ENCODE peak calls at places on chromosomes 6 and 20, in ten cellular contexts. F, I, T, Q, M, X, S, O, J and V are unnamed samples.

GRCh38 chr20:15582146-15582776 is 991.0 kb downstream of the KIF16B start:
- DNase-seq in F (no peak), I (no peak), T (no peak), Q (no peak), M (no peak), X (no peak), S (no peak), O (no peak), J (no peak), V (no peak)

GRCh38 chr6:4224082-4224978 is 89.0 kb upstream of the ECI2 start:
- DNase-seq in F (no peak), I (no peak), T (peak; percentile 58), Q (no peak), M (no peak), X (no peak), S (peak; percentile 51), O (no peak), J (peak; percentile 71), V (no peak)

GRCh38 chr6:158817298-158818007 is 1.7 kb downstream of the EZR start:
- DNase-seq in F (no peak), I (no peak), T (no peak), Q (peak; percentile 79), M (peak; percentile 68), X (no peak), S (no peak), O (peak; percentile 87), J (peak; percentile 28), V (peak; percentile 13)

GRCh38 chr6:148608211-148608951 is 138.4 kb upstream of the UST start:
- DNase-seq in F (no peak), I (no peak), T (peak; percentile 32), Q (no peak), M (no peak), X (no peak), S (no peak), O (no peak), J (no peak), V (no peak)

GRCh38 chr6:93749191-93749590 is 329.8 kb upstream of the EPHA7 start:
- DNase-seq in F (no peak), I (no peak), T (no peak), Q (no peak), M (no peak), X (no peak), S (no peak), O (no peak), J (peak; percentile 39), V (no peak)

GRCh38 chr6:169291639-169292339 is 38.1 kb upstream of the THBS2 start:
- DNase-seq in F (no peak), I (no peak), T (no peak), Q (no peak), M (no peak), X (no peak), S (no peak), O (no peak), J (no peak), V (no peak)

GRCh38 chr6:149965191-149966020 is 1.7 kb downstream of the ULBP1 start:
- DNase-seq in F (no peak), I (no peak), T (no peak), Q (peak; percentile 58), M (peak; percentile 17), X (no peak), S (no peak), O (no peak), J (no peak), V (peak; percentile 34)

GRCh38 chr20:52974155-52974554 is 2.0 kb downstream of the TSHZ2 start:
- DNase-seq in F (no peak), I (no peak), T (peak; percentile 13), Q (no peak), M (no peak), X (no peak), S (no peak), O (no peak), J (no peak), V (no peak)

GRCh38 chr6:1135726-1136414 is 176.0 kb upstream of the FOXQ1 start:
- DNase-seq in F (no peak), I (no peak), T (no peak), Q (no peak), M (no peak), X (no peak), S (no peak), O (no peak), J (no peak), V (no peak)

GRCh38 chr6:1136415-1136774 is 175.5 kb upstream of the FOXQ1 start:
- DNase-seq in F (no peak), I (no peak), T (peak; percentile 6), Q (no peak), M (no peak), X (no peak), S (peak; percentile 81), O (peak; percentile 22), J (peak; percentile 28), V (no peak)

GRCh38 chr6:1139155-1139890 is 172.6 kb upstream of the FOXQ1 start:
- DNase-seq in F (no peak), I (no peak), T (no peak), Q (no peak), M (no peak), X (no peak), S (no peak), O (no peak), J (no peak), V (no peak)

GRCh38 chr6:1137849-1138248 is 174.0 kb upstream of the FOXQ1 start:
- DNase-seq in F (no peak), I (no peak), T (no peak), Q (no peak), M (no peak), X (no peak), S (no peak), O (no peak), J (no peak), V (no peak)

GRCh38 chr6:1136856-1137255 is 175.0 kb upstream of the FOXQ1 start:
- DNase-seq in F (no peak), I (no peak), T (no peak), Q (no peak), M (no peak), X (no peak), S (no peak), O (no peak), J (no peak), V (no peak)
- H3K27ac ChIP-seq in F (no peak overlapping the region), I (no peak overlapping the region), T (no peak overlapping the region), Q (no peak overlapping the region), M (no peak overlapping the region), X (no peak overlapping the region), S (no peak overlapping the region), O (peak overlapping the region; percentile 34), J (no peak overlapping the region), V (no peak overlapping the region)

GRCh38 chr6:56550307-56550706 is 92.4 kb downstream of the DST start:
- DNase-seq in F (no peak), I (no peak), T (peak; percentile 34), Q (no peak), M (no peak), X (no peak), S (no peak), O (no peak), J (no peak), V (no peak)

GRCh38 chr6:56549014-56549413 is 93.7 kb downstream of the DST start:
- DNase-seq in F (no peak), I (no peak), T (peak; percentile 25), Q (no peak), M (no peak), X (no peak), S (peak; percentile 32), O (peak; percentile 18), J (no peak), V (no peak)

GRCh38 chr6:56551409-56552120 is 91.1 kb downstream of the DST start:
- DNase-seq in F (no peak), I (no peak), T (no peak), Q (no peak), M (no peak), X (no peak), S (no peak), O (no peak), J (no peak), V (peak; percentile 70)

GRCh38 chr6:56555438-56555872 is 87.2 kb downstream of the DST start:
- DNase-seq in F (no peak), I (no peak), T (peak; percentile 79), Q (no peak), M (no peak), X (no peak), S (no peak), O (no peak), J (peak; percentile 71), V (peak; percentile 91)

GRCh38 chr6:56552212-56553130 is 90.2 kb downstream of the DST start:
- DNase-seq in F (no peak), I (no peak), T (peak; percentile 14), Q (no peak), M (no peak), X (no peak), S (no peak), O (no peak), J (peak; percentile 43), V (no peak)
- H3K36me3 ChIP-seq in F (no peaks in the 10 kb centered on the region), I (no peaks in the 10 kb centered on the region), T (peaks cover 7% of the 10 kb centered on the region), Q (peaks cover 28% of the 10 kb centered on the region), M (no peaks in the 10 kb centered on the region), X (no peaks in the 10 kb centered on the region), S (peaks cover 65% of the 10 kb centered on the region), O (no peaks in the 10 kb centered on the region), J (peaks cover 12% of the 10 kb centered on the region), V (peaks cover 2% of the 10 kb centered on the region)

GRCh38 chr6:2821554-2821953 is 20.1 kb downstream of the SERPINB1 start:
- DNase-seq in F (no peak), I (no peak), T (no peak), Q (no peak), M (no peak), X (no peak), S (no peak), O (no peak), J (no peak), V (no peak)

GRCh38 chr6:2817778-2818443 is 23.8 kb downstream of the SERPINB1 start:
- DNase-seq in F (no peak), I (no peak), T (peak; percentile 54), Q (no peak), M (no peak), X (no peak), S (no peak), O (no peak), J (peak; percentile 36), V (no peak)

GRCh38 chr6:2819115-2819514 is 22.5 kb downstream of the SERPINB1 start:
- DNase-seq in F (no peak), I (no peak), T (no peak), Q (no peak), M (no peak), X (no peak), S (no peak), O (no peak), J (no peak), V (no peak)

GRCh38 chr6:2818593-2818992 is 23.1 kb downstream of the SERPINB1 start:
- DNase-seq in F (no peak), I (no peak), T (peak; percentile 64), Q (no peak), M (peak; percentile 42), X (no peak), S (no peak), O (peak; percentile 72), J (peak; percentile 88), V (no peak)

DNA sequence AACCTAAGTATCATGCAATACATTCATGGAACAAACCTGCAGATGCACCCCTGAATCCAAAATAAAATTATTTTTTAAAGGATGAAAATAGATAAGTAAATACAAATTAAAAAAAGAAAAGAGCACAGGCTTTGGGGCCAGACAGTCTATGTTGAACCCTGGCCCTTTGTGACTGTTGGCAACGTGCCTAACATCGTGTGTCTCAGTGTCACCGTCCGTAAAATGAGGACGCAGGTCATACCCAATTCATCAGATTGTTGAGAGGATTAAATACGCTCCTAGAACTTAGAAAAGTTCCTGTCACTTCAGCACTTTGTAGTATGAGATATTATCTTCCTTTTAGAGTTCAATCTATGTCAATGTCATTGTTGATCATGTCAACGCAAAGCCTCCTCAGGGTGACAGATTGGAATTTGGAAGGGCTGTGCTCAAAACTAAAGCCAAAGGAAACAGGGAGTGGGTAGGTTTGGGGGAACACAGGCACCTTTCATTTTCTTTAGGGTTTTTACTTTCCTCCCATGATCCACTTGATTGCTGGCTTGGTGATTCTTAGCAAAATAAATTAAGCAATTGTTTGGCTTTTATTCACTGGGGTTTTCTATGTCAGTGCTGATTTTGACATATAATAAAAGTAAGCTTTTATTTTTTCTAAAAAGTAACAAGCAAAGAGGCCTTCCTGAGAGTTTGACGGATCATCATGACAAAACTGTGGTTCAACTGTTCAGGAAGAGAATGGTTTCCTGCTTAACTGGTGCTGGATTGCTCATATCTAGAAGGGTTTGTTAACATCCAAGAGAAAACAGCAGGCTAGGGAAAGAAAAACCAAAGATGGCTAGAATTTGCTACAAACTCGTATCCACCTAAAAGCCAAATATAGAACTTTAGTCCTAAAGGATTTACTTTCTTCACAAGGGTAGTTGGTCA is 21.5 kb downstream of the SERPINB1 start:
- DNase-seq in F (no peak), I (no peak), T (peak; percentile 35), Q (no peak), M (no peak), X (no peak), S (no peak), O (no peak), J (no peak), V (no peak)
- H3K27ac ChIP-seq in F (no peak overlapping the region), I (peak overlapping the region; percentile 76), T (no peak overlapping the region), Q (no peak overlapping the region), M (no peak overlapping the region), X (no peak overlapping the region), S (no peak overlapping the region), O (no peak overlapping the region), J (no peak overlapping the region), V (no peak overlapping the region)

DNA sequence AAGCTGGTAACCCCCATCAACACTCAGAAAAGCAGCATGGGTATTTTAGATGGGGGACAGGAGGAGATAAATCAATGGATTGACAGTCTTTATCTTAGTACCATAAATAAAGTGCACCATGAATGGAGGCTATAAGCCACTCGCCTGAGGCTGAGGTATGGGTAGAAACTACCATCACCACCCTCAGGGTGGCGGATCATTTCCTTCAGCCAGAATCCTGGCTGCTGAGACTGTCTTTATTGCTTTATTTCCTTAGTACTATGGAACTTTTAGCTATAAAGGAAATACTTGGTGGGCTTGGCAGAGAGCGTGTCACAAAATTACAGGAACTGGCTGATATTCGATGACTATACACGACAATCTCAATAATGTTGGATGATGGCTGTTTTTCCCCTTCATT is 52.2 kb downstream of the STK38 start:
- DNase-seq in F (no peak), I (no peak), T (no peak), Q (no peak), M (peak; percentile 44), X (no peak), S (no peak), O (no peak), J (no peak), V (no peak)
- H3K36me3 ChIP-seq in F (peaks cover 44% of the 10 kb centered on the region), I (no peaks in the 10 kb centered on the region), T (peaks cover 38% of the 10 kb centered on the region), Q (peaks cover 55% of the 10 kb centered on the region), M (peaks cover 39% of the 10 kb centered on the region), X (no peaks in the 10 kb centered on the region), S (peaks cover 62% of the 10 kb centered on the region), O (peaks cover 8% of the 10 kb centered on the region), J (peaks cover 33% of the 10 kb centered on the region), V (peaks cover 23% of the 10 kb centered on the region)